ENCODE peak calls at places on chromosomes 13 and 19, in six cellular contexts. B, L, U, I, G and H are unnamed samples.

GRCh38 chr19:46824887-46825730 is 25.5 kb downstream of the AP2S1 start:
- DNase-seq in G (no peak), U (no peak), B (no peak), L (no peak), I (no peak), H (no peak)

GRCh38 chr19:42409477-42409876 is 17.7 kb downstream of the LIPE start:
- DNase-seq in L (no peak), G (no peak), B (peak; percentile 52), U (no peak), I (no peak), H (peak; percentile 34)

GRCh38 chr13:96112936-96113335 is 23.0 kb downstream of the HS6ST3 start:
- DNase-seq in L (no peak), G (no peak), B (no peak), U (no peak), I (no peak), H (no peak)

GRCh38 chr19:28388988-28389387 is 824.0 kb downstream of the UQCRFS1 start:
- DNase-seq in I (no peak), U (no peak), G (no peak), B (no peak), L (no peak), H (no peak)

GRCh38 chr13:95267662-95268369 is 33.4 kb downstream of the ABCC4 start:
- DNase-seq in U (peak; percentile 44), B (no peak), G (no peak), I (no peak), L (no peak), H (peak; percentile 71)

GRCh38 chr13:109213714-109214113 is 572.7 kb downstream of the IRS2 start:
- DNase-seq in G (no peak), I (no peak), B (no peak), U (peak; percentile 16), L (no peak), H (no peak)

GRCh38 chr13:73708393-73708985 is 425.7 kb downstream of the KLF12 start:
- DNase-seq in I (peak; percentile 34), U (peak; percentile 64), G (peak; percentile 39), B (peak; percentile 24), L (peak; percentile 46), H (peak; percentile 57)

GRCh38 chr13:33033361-33033812 is 17.2 kb downstream of the KL start:
- DNase-seq in I (no peak), B (no peak), G (no peak), U (no peak), L (no peak), H (no peak)

GRCh38 chr19:7288977-7289376 is 5.2 kb downstream of the INSR start:
- DNase-seq in L (no peak), G (no peak), I (no peak), U (no peak), B (no peak), H (no peak)

GRCh38 chr13:30299746-30300145 is 7.6 kb downstream of the KATNAL1 start:
- DNase-seq in G (no peak), L (no peak), B (no peak), U (no peak), I (no peak), H (no peak)

GRCh38 chr19:45670670-45671453 is 2.8 kb downstream of the GIPR start:
- DNase-seq in L (peak; percentile 22), B (peak; percentile 49), G (peak; percentile 38), I (peak; percentile 27), U (peak; percentile 93), H (peak; percentile 88)

GRCh38 chr13:100362371-100362770 is 226.2 kb downstream of the GGACT start:
- DNase-seq in I (no peak), U (no peak), G (no peak), L (no peak), B (no peak), H (no peak)

GRCh38 chr13:35760678-35761308 is 284.3 kb upstream of the MAB21L1 start:
- DNase-seq in I (no peak), B (no peak), G (no peak), U (no peak), L (no peak), H (no peak)

GRCh38 chr19:55146078-55146647 is 2.8 kb downstream of the TNNT1 start:
- DNase-seq in L (peak; percentile 26), I (no peak), G (no peak), B (no peak), U (peak; percentile 73), H (no peak)

GRCh38 chr13:31485651-31486051 is 253.7 kb upstream of the RXFP2 start:
- DNase-seq in B (no peak), I (no peak), G (no peak), L (no peak), U (no peak), H (no peak)

GRCh38 chr19:48624067-48624594 is 4.8 kb downstream of the SPHK2 start:
- DNase-seq in L (peak; percentile 98), U (peak; percentile 92), I (peak; percentile 91), G (peak; percentile 89), B (peak; percentile 98), H (peak; percentile 97)

GRCh38 chr13:91017031-91017668 is 330.3 kb upstream of the MIR17HG start:
- DNase-seq in G (no peak), I (no peak), B (no peak), L (peak; percentile 72), U (peak; percentile 57), H (peak; percentile 57)

GRCh38 chr13:99281811-99282263 is 23.7 kb upstream of the GPR18 start:
- DNase-seq in B (peak; percentile 42), I (peak; percentile 21), U (no peak), G (peak; percentile 57), L (no peak), H (peak; percentile 51)

GRCh38 chr19:14516048-14516534 is 2.1 kb downstream of the DNAJB1 start:
- DNase-seq in I (no peak), G (no peak), U (no peak), L (peak; percentile 7), B (no peak), H (no peak)

GRCh38 chr19:29385191-29385795 is 140.5 kb upstream of the VSTM2B start:
- DNase-seq in B (no peak), L (no peak), G (no peak), U (no peak), I (no peak), H (no peak)

GRCh38 chr13:32734511-32734910 is 148.3 kb downstream of the PDS5B start:
- DNase-seq in U (peak; percentile 52), L (no peak), G (no peak), I (no peak), B (no peak), H (no peak)

GRCh38 chr13:64871742-64872141 is 2358.4 kb downstream of the PCDH9 start:
- DNase-seq in B (peak; percentile 45), G (no peak), L (no peak), I (no peak), U (no peak), H (no peak)

GRCh38 chr13:100645382-100645781 is 29.2 kb downstream of the TMTC4 start:
- DNase-seq in B (no peak), U (no peak), L (peak; percentile 95), G (no peak), I (no peak), H (no peak)

GRCh38 chr13:113625965-113626661 is 31.9 kb downstream of the ATP4B start:
- DNase-seq in U (no peak), G (no peak), I (no peak), L (no peak), B (no peak), H (no peak)

GRCh38 chr19:17292301-17293074 is 10.7 kb downstream of the ABHD8 start:
- DNase-seq in G (peak; percentile 85), U (peak; percentile 96), I (peak; percentile 56), L (no peak), B (peak; percentile 74), H (peak; percentile 80)

GRCh38 chr19:4144666-4145261 is 8.7 kb upstream of the CREB3L3 start:
- DNase-seq in I (no peak), G (no peak), U (peak; percentile 36), B (no peak), L (no peak), H (peak; percentile 62)

GRCh38 chr19:12840091-12841079 is 2.1 kb downstream of the MAST1 start:
- DNase-seq in B (no peak), U (peak; percentile 94), G (no peak), L (no peak), I (no peak), H (peak; percentile 35)

GRCh38 chr19:33350538-33351309 is 22.8 kb upstream of the CEBPG start:
- DNase-seq in B (no peak), G (no peak), I (no peak), L (no peak), U (peak; percentile 93), H (no peak)

GRCh38 chr13:35923347-35923746 is 207.8 kb downstream of the DCLK1 start:
- DNase-seq in U (peak; percentile 64), L (no peak), B (peak; percentile 30), G (no peak), I (no peak), H (no peak)

GRCh38 chr19:510606-511100 is 3.4 kb downstream of the TPGS1 start:
- DNase-seq in B (peak; percentile 73), U (no peak), L (peak; percentile 90), I (peak; percentile 87), G (peak; percentile 93), H (peak; percentile 79)

GRCh38 chr19:38862321-38863059 is 12.7 kb upstream of the HNRNPL start:
- DNase-seq in G (no peak), B (peak; percentile 30), U (no peak), I (no peak), L (peak; percentile 83), H (peak; percentile 59)

GRCh38 chr13:28338202-28338601 is 156.7 kb downstream of the FLT1 start:
- DNase-seq in I (no peak), L (no peak), B (no peak), U (no peak), G (no peak), H (no peak)

GRCh38 chr13:35892837-35893814 is 238.1 kb downstream of the DCLK1 start:
- DNase-seq in B (no peak), U (no peak), G (no peak), L (no peak), I (no peak), H (no peak)

GRCh38 chr13:75236774-75237173 is 245.2 kb downstream of the TBC1D4 start:
- DNase-seq in L (no peak), B (no peak), G (no peak), U (no peak), I (no peak), H (no peak)